ENCODE peak calls at places on chromosomes 13 and 19, in ten cellular contexts. T, O, J, P, D, X, S, I, V and Y are unnamed samples.

GRCh38 chr19:36169084-36169760 is 17.0 kb upstream of the COX7A1 start:
- DNase-seq in T (no peak), O (peak), J (no peak), P (no peak), D (no peak), X (no peak), S (no peak), I (peak), V (no peak), Y (no peak)

GRCh38 chr13:45833663-45834062 is 17.9 kb downstream of the SIAH3 start:
- DNase-seq in T (no peak), O (peak), J (no peak), P (no peak), D (no peak), X (no peak), S (no peak), I (no peak), V (no peak), Y (no peak)

GRCh38 chr19:16342002-16342715 is 17.5 kb downstream of the KLF2 start:
- DNase-seq in T (no peak), O (no peak), J (peak), P (no peak), D (no peak), X (peak), S (peak), I (no peak), V (peak), Y (no peak)

GRCh38 chr19:46717034-46717715 is at the start of gene PRKD2:
- DNase-seq in T (peak), O (peak), J (peak), P (peak), D (peak), X (peak), S (peak), I (peak), V (peak), Y (peak)

GRCh38 chr13:96952592-96952991 is 41.7 kb downstream of the OXGR1 start:
- DNase-seq in T (no peak), O (no peak), J (no peak), P (no peak), D (no peak), X (no peak), S (no peak), I (no peak), V (no peak), Y (no peak)

GRCh38 chr19:41302624-41303351 is 7.2 kb upstream of the CCDC97 start:
- DNase-seq in T (peak), O (no peak), J (peak), P (no peak), D (peak), X (peak), S (peak), I (no peak), V (no peak), Y (no peak)

GRCh38 chr13:113532156-113532806 is 41.8 kb upstream of the DCUN1D2 start:
- DNase-seq in T (no peak), O (no peak), J (no peak), P (no peak), D (no peak), X (no peak), S (no peak), I (no peak), V (no peak), Y (no peak)

GRCh38 chr13:40079721-40080120 is 424.3 kb downstream of the COG6 start:
- DNase-seq in T (no peak), O (no peak), J (no peak), P (no peak), D (no peak), X (no peak), S (no peak), I (no peak), V (no peak), Y (no peak)

GRCh38 chr19:17703823-17704463 is 15.3 kb upstream of the MAP1S start:
- DNase-seq in T (peak), O (no peak), J (peak), P (no peak), D (peak), X (peak), S (peak), I (no peak), V (peak), Y (no peak)

GRCh38 chr19:49502866-49503581 is 6.8 kb downstream of the RPS11 start:
- DNase-seq in T (no peak), O (peak), J (no peak), P (no peak), D (peak), X (no peak), S (peak), I (peak), V (no peak), Y (peak)